ENCODE peak calls at places on chromosomes 4 and X, in ten cellular contexts. One of them, this sample, is unnamed. For H3K4me1, the result is how much of the 10 kb centered on the place peaks cover.

GRCh38 chr4:140046037-140046436 is 107.9 kb downstream of the MAML3 start:
- DNase-seq in upper lobe of right lung: no peak
- DNase-seq in PC-3: no peak
- DNase-seq in hepatocyte: no peak
- DNase-seq in ovary: no peak
- DNase-seq in cardiac muscle cell: no peak
- DNase-seq in ascending aorta: no peak
- DNase-seq in suprapubic skin: no peak
- DNase-seq in Caco-2: no peak
- DNase-seq in lower lobe of right lung: no peak
- DNase-seq in this sample: no peak

GRCh38 chr4:90219822-90220221 is 92.6 kb downstream of the CCSER1 start:
- DNase-seq in Caco-2: no peak
- DNase-seq in lower lobe of right lung: no peak
- DNase-seq in cardiac muscle cell: no peak
- DNase-seq in PC-3: no peak
- DNase-seq in upper lobe of right lung: no peak
- DNase-seq in ascending aorta: no peak
- DNase-seq in suprapubic skin: no peak
- DNase-seq in hepatocyte: no peak
- DNase-seq in ovary: no peak
- DNase-seq in this sample: no peak

GRCh38 chr4:73872331-73873108 is 3.3 kb downstream of the CXCL1 start:
- DNase-seq in upper lobe of right lung: no peak
- DNase-seq in ascending aorta: no peak
- DNase-seq in Caco-2: no peak
- DNase-seq in hepatocyte: no peak
- DNase-seq in lower lobe of right lung: no peak
- DNase-seq in PC-3: peak
- DNase-seq in suprapubic skin: no peak
- DNase-seq in cardiac muscle cell: peak
- DNase-seq in ovary: no peak
- DNase-seq in this sample: no peak

GRCh38 chrX:64151911-64152310 is 53.6 kb downstream of the AMER1 start:
- DNase-seq in hepatocyte: no peak
- DNase-seq in suprapubic skin: no peak
- DNase-seq in PC-3: no peak
- DNase-seq in cardiac muscle cell: no peak
- DNase-seq in Caco-2: no peak
- DNase-seq in ascending aorta: no peak
- DNase-seq in upper lobe of right lung: no peak
- DNase-seq in ovary: no peak
- DNase-seq in lower lobe of right lung: no peak
- DNase-seq in this sample: no peak

GRCh38 chrX:429266-429825 is 42.6 kb upstream of the PPP2R3B start:
- DNase-seq in hepatocyte: no peak
- DNase-seq in PC-3: no peak
- DNase-seq in cardiac muscle cell: no peak
- DNase-seq in ovary: no peak
- DNase-seq in ascending aorta: no peak
- DNase-seq in Caco-2: no peak
- DNase-seq in lower lobe of right lung: peak
- DNase-seq in upper lobe of right lung: no peak
- DNase-seq in suprapubic skin: no peak
- DNase-seq in this sample: no peak

GRCh38 chrX:261167-261857 is 19.9 kb upstream of the PLCXD1 start:
- DNase-seq in ascending aorta: peak
- DNase-seq in Caco-2: peak
- DNase-seq in lower lobe of right lung: peak
- DNase-seq in upper lobe of right lung: peak
- DNase-seq in hepatocyte: peak
- DNase-seq in suprapubic skin: peak
- DNase-seq in ovary: no peak
- DNase-seq in PC-3: peak
- DNase-seq in cardiac muscle cell: peak
- DNase-seq in this sample: peak

GRCh38 chr4:88609387-88609786 is 17.1 kb downstream of the HERC3 start:
- DNase-seq in ovary: no peak
- DNase-seq in lower lobe of right lung: no peak
- DNase-seq in cardiac muscle cell: no peak
- DNase-seq in hepatocyte: no peak
- DNase-seq in PC-3: peak
- DNase-seq in upper lobe of right lung: no peak
- DNase-seq in suprapubic skin: no peak
- DNase-seq in ascending aorta: no peak
- DNase-seq in Caco-2: no peak
- DNase-seq in this sample: no peak

GRCh38 chrX:153074935-153075334 is 2.7 kb downstream of the PNMA6A start:
- DNase-seq in ascending aorta: peak
- DNase-seq in PC-3: no peak
- DNase-seq in Caco-2: no peak
- DNase-seq in cardiac muscle cell: no peak
- DNase-seq in lower lobe of right lung: no peak
- DNase-seq in suprapubic skin: no peak
- DNase-seq in ovary: no peak
- DNase-seq in upper lobe of right lung: no peak
- DNase-seq in hepatocyte: no peak
- DNase-seq in this sample: peak

GRCh38 chrX:15930585-15930984 is 76.0 kb upstream of the AP1S2 start:
- DNase-seq in cardiac muscle cell: peak
- DNase-seq in ascending aorta: no peak
- DNase-seq in ovary: no peak
- DNase-seq in upper lobe of right lung: no peak
- DNase-seq in Caco-2: no peak
- DNase-seq in PC-3: peak
- DNase-seq in lower lobe of right lung: no peak
- DNase-seq in suprapubic skin: no peak
- DNase-seq in hepatocyte: peak
- DNase-seq in this sample: no peak

GRCh38 chr4:2402941-2403340 is 15.5 kb downstream of the ZFYVE28 start:
- DNase-seq in suprapubic skin: no peak
- DNase-seq in ascending aorta: no peak
- DNase-seq in upper lobe of right lung: no peak
- DNase-seq in Caco-2: no peak
- DNase-seq in PC-3: no peak
- DNase-seq in hepatocyte: no peak
- DNase-seq in ovary: no peak
- DNase-seq in cardiac muscle cell: no peak
- DNase-seq in lower lobe of right lung: no peak
- DNase-seq in this sample: no peak

GRCh38 chrX:22748093-22748999 is 251.4 kb upstream of the DDX53 start:
- DNase-seq in ascending aorta: no peak
- DNase-seq in ovary: no peak
- DNase-seq in suprapubic skin: no peak
- DNase-seq in upper lobe of right lung: no peak
- DNase-seq in hepatocyte: peak
- DNase-seq in PC-3: peak
- DNase-seq in lower lobe of right lung: no peak
- DNase-seq in cardiac muscle cell: peak
- DNase-seq in Caco-2: no peak
- DNase-seq in this sample: peak

GRCh38 chr4:40887690-40888089 is 137.9 kb downstream of the NSUN7 start:
- DNase-seq in cardiac muscle cell: peak
- DNase-seq in ascending aorta: peak
- DNase-seq in Caco-2: no peak
- DNase-seq in hepatocyte: no peak
- DNase-seq in lower lobe of right lung: no peak
- DNase-seq in upper lobe of right lung: no peak
- DNase-seq in ovary: no peak
- DNase-seq in suprapubic skin: no peak
- DNase-seq in PC-3: no peak
- DNase-seq in this sample: no peak

GRCh38 chr4:142314686-142315085 is 531.4 kb downstream of the INPP4B start:
- DNase-seq in upper lobe of right lung: no peak
- DNase-seq in Caco-2: peak
- DNase-seq in lower lobe of right lung: no peak
- DNase-seq in cardiac muscle cell: no peak
- DNase-seq in suprapubic skin: no peak
- DNase-seq in PC-3: no peak
- DNase-seq in ovary: no peak
- DNase-seq in ascending aorta: no peak
- DNase-seq in hepatocyte: peak
- DNase-seq in this sample: peak

GRCh38 chr4:170198742-170199141 is 109.0 kb upstream of the AADAT start:
- DNase-seq in ovary: no peak
- DNase-seq in lower lobe of right lung: no peak
- DNase-seq in suprapubic skin: no peak
- DNase-seq in ascending aorta: no peak
- DNase-seq in upper lobe of right lung: no peak
- DNase-seq in hepatocyte: no peak
- DNase-seq in PC-3: peak
- DNase-seq in cardiac muscle cell: no peak
- DNase-seq in Caco-2: no peak
- DNase-seq in this sample: no peak

GRCh38 chrX:6226053-6226645 is 2.5 kb downstream of the NLGN4X start:
- DNase-seq in suprapubic skin: no peak
- DNase-seq in Caco-2: no peak
- DNase-seq in ovary: peak
- DNase-seq in lower lobe of right lung: no peak
- DNase-seq in ascending aorta: no peak
- DNase-seq in PC-3: no peak
- DNase-seq in cardiac muscle cell: no peak
- DNase-seq in hepatocyte: peak
- DNase-seq in upper lobe of right lung: no peak
- DNase-seq in this sample: no peak
- H3K4me1 ChIP-seq in suprapubic skin: under half
- H3K4me1 ChIP-seq in Caco-2: under half
- H3K4me1 ChIP-seq in ovary: under half
- H3K4me1 ChIP-seq in lower lobe of right lung: under half
- H3K4me1 ChIP-seq in ascending aorta: under half
- H3K4me1 ChIP-seq in PC-3: under half
- H3K4me1 ChIP-seq in cardiac muscle cell: under half
- H3K4me1 ChIP-seq in hepatocyte: under half
- H3K4me1 ChIP-seq in upper lobe of right lung: under half
- H3K4me1 ChIP-seq in this sample: under half

GRCh38 chrX:100207331-100208024 is 202.6 kb downstream of the PCDH19 start:
- DNase-seq in ascending aorta: no peak
- DNase-seq in suprapubic skin: no peak
- DNase-seq in ovary: no peak
- DNase-seq in hepatocyte: peak
- DNase-seq in lower lobe of right lung: no peak
- DNase-seq in Caco-2: no peak
- DNase-seq in cardiac muscle cell: no peak
- DNase-seq in PC-3: no peak
- DNase-seq in upper lobe of right lung: no peak
- DNase-seq in this sample: no peak

DNA sequence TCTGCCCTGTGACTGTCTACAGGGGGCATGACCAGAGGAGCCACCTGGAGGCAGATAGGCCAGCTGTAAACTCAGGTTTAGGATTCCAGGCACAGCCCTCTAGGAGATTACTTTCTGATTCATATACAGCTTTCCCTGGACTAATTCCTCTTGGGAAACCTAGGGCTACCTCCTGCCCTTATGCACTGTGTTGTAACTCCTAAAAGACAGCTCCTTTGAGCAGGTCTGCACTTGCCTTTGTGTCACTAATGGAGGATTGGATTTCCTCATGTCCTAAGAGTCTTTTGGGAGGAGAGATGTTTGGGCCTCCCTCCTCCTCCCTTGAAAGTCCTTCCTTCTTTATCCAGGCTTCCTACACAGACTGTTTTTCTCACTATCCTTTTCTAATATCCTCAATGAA is 202.0 kb downstream of the PCDH19 start:
- DNase-seq in cardiac muscle cell: no peak
- DNase-seq in PC-3: no peak
- DNase-seq in ovary: no peak
- DNase-seq in ascending aorta: no peak
- DNase-seq in hepatocyte: no peak
- DNase-seq in lower lobe of right lung: no peak
- DNase-seq in upper lobe of right lung: no peak
- DNase-seq in Caco-2: no peak
- DNase-seq in suprapubic skin: no peak
- DNase-seq in this sample: no peak
- TF ChIP-seq CTCF in cardiac muscle cell: no peak
- TF ChIP-seq CTCF in PC-3: no peak
- TF ChIP-seq CTCF in ovary: no peak
- TF ChIP-seq CTCF in ascending aorta: no peak
- TF ChIP-seq CTCF in hepatocyte: no peak
- TF ChIP-seq CTCF in lower lobe of right lung: no peak
- TF ChIP-seq CTCF in upper lobe of right lung: no peak
- TF ChIP-seq CTCF in Caco-2: no peak
- TF ChIP-seq CTCF in suprapubic skin: no peak
- TF ChIP-seq CTCF in this sample: no peak

GRCh38 chr4:128837679-128838078 is 28.2 kb downstream of the JADE1 start:
- DNase-seq in ascending aorta: no peak
- DNase-seq in suprapubic skin: no peak
- DNase-seq in upper lobe of right lung: no peak
- DNase-seq in PC-3: no peak
- DNase-seq in cardiac muscle cell: no peak
- DNase-seq in Caco-2: no peak
- DNase-seq in hepatocyte: no peak
- DNase-seq in lower lobe of right lung: no peak
- DNase-seq in ovary: no peak
- DNase-seq in this sample: no peak

GRCh38 chr4:128835498-128836222 is 26.2 kb downstream of the JADE1 start:
- DNase-seq in PC-3: no peak
- DNase-seq in upper lobe of right lung: peak
- DNase-seq in ovary: peak
- DNase-seq in cardiac muscle cell: peak
- DNase-seq in ascending aorta: peak
- DNase-seq in lower lobe of right lung: peak
- DNase-seq in hepatocyte: no peak
- DNase-seq in Caco-2: no peak
- DNase-seq in suprapubic skin: no peak
- DNase-seq in this sample: no peak

GRCh38 chr4:128841402-128841801 is 31.9 kb downstream of the JADE1 start:
- DNase-seq in upper lobe of right lung: no peak
- DNase-seq in hepatocyte: no peak
- DNase-seq in cardiac muscle cell: no peak
- DNase-seq in suprapubic skin: no peak
- DNase-seq in ascending aorta: no peak
- DNase-seq in Caco-2: no peak
- DNase-seq in PC-3: peak
- DNase-seq in lower lobe of right lung: no peak
- DNase-seq in ovary: no peak
- DNase-seq in this sample: no peak

GRCh38 chr4:128840711-128841318 is 31.3 kb downstream of the JADE1 start:
- DNase-seq in PC-3: no peak
- DNase-seq in hepatocyte: no peak
- DNase-seq in cardiac muscle cell: no peak
- DNase-seq in lower lobe of right lung: no peak
- DNase-seq in upper lobe of right lung: no peak
- DNase-seq in Caco-2: no peak
- DNase-seq in ovary: no peak
- DNase-seq in ascending aorta: no peak
- DNase-seq in suprapubic skin: no peak
- DNase-seq in this sample: no peak

GRCh38 chr4:128837198-128837597 is 27.7 kb downstream of the JADE1 start:
- DNase-seq in Caco-2: no peak
- DNase-seq in upper lobe of right lung: no peak
- DNase-seq in ovary: no peak
- DNase-seq in cardiac muscle cell: no peak
- DNase-seq in lower lobe of right lung: no peak
- DNase-seq in ascending aorta: no peak
- DNase-seq in hepatocyte: no peak
- DNase-seq in suprapubic skin: no peak
- DNase-seq in PC-3: no peak
- DNase-seq in this sample: no peak
- H3K4me1 ChIP-seq in Caco-2: under half
- H3K4me1 ChIP-seq in upper lobe of right lung: under half
- H3K4me1 ChIP-seq in ovary: under half
- H3K4me1 ChIP-seq in cardiac muscle cell: under half
- H3K4me1 ChIP-seq in lower lobe of right lung: under half
- H3K4me1 ChIP-seq in ascending aorta: under half
- H3K4me1 ChIP-seq in hepatocyte: under half
- H3K4me1 ChIP-seq in suprapubic skin: under half
- H3K4me1 ChIP-seq in PC-3: under half
- H3K4me1 ChIP-seq in this sample: under half

GRCh38 chr4:86223472-86223871 is 136.4 kb downstream of the MAPK10 start:
- DNase-seq in cardiac muscle cell: peak
- DNase-seq in ovary: no peak
- DNase-seq in lower lobe of right lung: no peak
- DNase-seq in ascending aorta: no peak
- DNase-seq in suprapubic skin: no peak
- DNase-seq in Caco-2: peak
- DNase-seq in PC-3: peak
- DNase-seq in hepatocyte: peak
- DNase-seq in upper lobe of right lung: no peak
- DNase-seq in this sample: no peak
- TF ChIP-seq CTCF in cardiac muscle cell: peak
- TF ChIP-seq CTCF in ovary: no peak
- TF ChIP-seq CTCF in lower lobe of right lung: peak
- TF ChIP-seq CTCF in ascending aorta: no peak
- TF ChIP-seq CTCF in suprapubic skin: no peak
- TF ChIP-seq CTCF in Caco-2: peak
- TF ChIP-seq CTCF in PC-3: peak
- TF ChIP-seq CTCF in hepatocyte: peak
- TF ChIP-seq CTCF in upper lobe of right lung: peak
- TF ChIP-seq CTCF in this sample: no peak

This sample was measured in mucosa of descending colon.